ENCODE peak calls at places on chromosomes 4 and X, in seven cellular contexts. W, Y, A, M, U, B and T are unnamed samples.

GRCh38 chr4:39855909-39856512 is 121.7 kb downstream of the PDS5A start:
- DNase-seq in W (no peak), Y (no peak), A (no peak), M (no peak), U (no peak), B (no peak), T (peak; percentile 34)

GRCh38 chr4:18020145-18020670 is 1.3 kb downstream of the LCORL start:
- DNase-seq in W (peak; percentile 32), Y (no peak), A (no peak), M (peak; percentile 21), U (no peak), B (no peak), T (peak; percentile 15)

GRCh38 chrX:140440891-140441290 is 64.0 kb downstream of the SOX3 start:
- DNase-seq in W (no peak), Y (no peak), A (no peak), M (no peak), U (no peak), B (no peak), T (no peak)

GRCh38 chr4:14646831-14647230 is 355.4 kb upstream of the CPEB2 start:
- DNase-seq in W (no peak), Y (no peak), A (no peak), M (no peak), U (no peak), B (no peak), T (peak; percentile 16)

GRCh38 chrX:141278306-141278705 is 36.0 kb upstream of the SPANXC start:
- DNase-seq in W (peak; percentile 22), Y (peak; percentile 1), A (no peak), M (peak; percentile 4), U (no peak), B (no peak), T (peak; percentile 36)

GRCh38 chr4:115537387-115537786 is 424.0 kb upstream of the NDST4 start:
- DNase-seq in W (peak; percentile 1), Y (no peak), A (no peak), M (no peak), U (no peak), B (no peak), T (peak; percentile 41)

GRCh38 chrX:18534949-18535348 is 109.5 kb downstream of the CDKL5 start:
- DNase-seq in W (no peak), Y (no peak), A (no peak), M (no peak), U (no peak), B (no peak), T (no peak)

GRCh38 chr4:173413043-173413442 is 14.1 kb upstream of the SCRG1 start:
- DNase-seq in W (no peak), Y (no peak), A (no peak), M (no peak), U (no peak), B (no peak), T (peak; percentile 94)

GRCh38 chr4:65311120-65311519 is 359.2 kb downstream of the EPHA5 start:
- DNase-seq in W (no peak), Y (no peak), A (no peak), M (no peak), U (no peak), B (no peak), T (no peak)

GRCh38 chr4:82491251-82491960 is 61.0 kb downstream of the ENOPH1 start:
- DNase-seq in W (no peak), Y (no peak), A (peak; percentile 47), M (no peak), U (no peak), B (no peak), T (peak; percentile 9)

GRCh38 chr4:168484626-168485025 is 4.3 kb upstream of the DDX60L start:
- DNase-seq in W (no peak), Y (no peak), A (no peak), M (no peak), U (no peak), B (peak; percentile 88), T (peak; percentile 90)

GRCh38 chr4:184382189-184382846 is 92.0 kb downstream of the IRF2 start:
- DNase-seq in W (peak; percentile 39), Y (no peak), A (no peak), M (no peak), U (no peak), B (no peak), T (no peak)

GRCh38 chr4:5815641-5816040 is 77.2 kb downstream of the CRMP1 start:
- DNase-seq in W (no peak), Y (no peak), A (no peak), M (no peak), U (no peak), B (no peak), T (no peak)

GRCh38 chr4:31241504-31241903 is 521.3 kb downstream of the PCDH7 start:
- DNase-seq in W (no peak), Y (no peak), A (no peak), M (no peak), U (no peak), B (no peak), T (peak; percentile 6)

GRCh38 chr4:139015269-139015947 is at the start of gene NOCT:
- DNase-seq in W (peak; percentile 95), Y (peak; percentile 60), A (peak; percentile 92), M (peak; percentile 93), U (peak; percentile 94), B (peak; percentile 70), T (peak; percentile 97)

GRCh38 chr4:95027906-95028618 is 270.3 kb downstream of the BMPR1B start:
- DNase-seq in W (no peak), Y (no peak), A (no peak), M (no peak), U (no peak), B (no peak), T (no peak)

GRCh38 chrX:24426340-24426913 is 38.7 kb upstream of the PDK3 start:
- DNase-seq in W (peak; percentile 25), Y (no peak), A (no peak), M (peak; percentile 41), U (no peak), B (no peak), T (peak; percentile 36)

GRCh38 chr4:8741513-8742226 is 130.0 kb downstream of the HMX1 start:
- DNase-seq in W (no peak), Y (no peak), A (peak; percentile 18), M (no peak), U (peak; percentile 26), B (no peak), T (no peak)

GRCh38 chrX:51641421-51642021 is 22.8 kb upstream of the CENPVL3 start:
- DNase-seq in W (peak; percentile 47), Y (peak; percentile 47), A (no peak), M (peak; percentile 40), U (no peak), B (peak; percentile 3), T (peak; percentile 76)

GRCh38 chr4:170875868-170876267 is 786.1 kb upstream of the AADAT start:
- DNase-seq in W (no peak), Y (no peak), A (no peak), M (no peak), U (no peak), B (no peak), T (peak; percentile 13)

GRCh38 chr4:87977521-87978278 is 2.2 kb downstream of the SPP1 start:
- DNase-seq in W (no peak), Y (no peak), A (no peak), M (no peak), U (no peak), B (no peak), T (no peak)

GRCh38 chr4:137420901-137421384 is 111.4 kb downstream of the PCDH18 start:
- DNase-seq in W (no peak), Y (no peak), A (no peak), M (no peak), U (no peak), B (no peak), T (no peak)

GRCh38 chrX:136162827-136163427 is 15.6 kb downstream of the FHL1 start:
- DNase-seq in W (peak; percentile 42), Y (no peak), A (peak; percentile 50), M (peak; percentile 45), U (peak; percentile 50), B (no peak), T (peak; percentile 68)

GRCh38 chrX:16212436-16212835 is 45.2 kb downstream of the MAGEB17 start:
- DNase-seq in W (peak; percentile 27), Y (peak; percentile 20), A (no peak), M (peak; percentile 7), U (no peak), B (no peak), T (peak; percentile 40)

GRCh38 chrX:115367455-115367854 is 77.9 kb downstream of the LUZP4 start:
- DNase-seq in W (no peak), Y (no peak), A (no peak), M (no peak), U (no peak), B (peak; percentile 35), T (peak; percentile 53)

GRCh38 chr4:26542996-26543395 is 40.9 kb upstream of the TBC1D19 start:
- DNase-seq in W (no peak), Y (no peak), A (no peak), M (no peak), U (no peak), B (no peak), T (no peak)

GRCh38 chr4:120286813-120287212 is 220.2 kb upstream of the MAD2L1 start:
- DNase-seq in W (no peak), Y (no peak), A (no peak), M (no peak), U (no peak), B (no peak), T (no peak)

GRCh38 chr4:171478181-171478580 is 335.0 kb upstream of the GALNTL6 start:
- DNase-seq in W (no peak), Y (no peak), A (no peak), M (no peak), U (no peak), B (no peak), T (no peak)

GRCh38 chr4:8039290-8039689 is 99.6 kb upstream of the AFAP1 start:
- DNase-seq in W (no peak), Y (no peak), A (no peak), M (no peak), U (no peak), B (no peak), T (peak; percentile 10)

GRCh38 chr4:37684154-37684553 is 2.0 kb downstream of the RELL1 start:
- DNase-seq in W (peak; percentile 76), Y (no peak), A (no peak), M (no peak), U (no peak), B (no peak), T (no peak)
- H3K4me3 ChIP-seq in W (peak overlapping the region; percentile 78), Y (no peak overlapping the region), A (no peak overlapping the region), M (no peak overlapping the region), U (no peak overlapping the region), B (no peak overlapping the region), T (no peak overlapping the region)

GRCh38 chr4:119025440-119025839 is 110.2 kb upstream of the MYOZ2 start:
- DNase-seq in W (no peak), Y (no peak), A (peak; percentile 48), M (no peak), U (peak; percentile 73), B (no peak), T (peak; percentile 84)
- H3K4me3 ChIP-seq in W (no peak overlapping the region), Y (no peak overlapping the region), A (no peak overlapping the region), M (no peak overlapping the region), U (no peak overlapping the region), B (no peak overlapping the region), T (no peak overlapping the region)

DNA sequence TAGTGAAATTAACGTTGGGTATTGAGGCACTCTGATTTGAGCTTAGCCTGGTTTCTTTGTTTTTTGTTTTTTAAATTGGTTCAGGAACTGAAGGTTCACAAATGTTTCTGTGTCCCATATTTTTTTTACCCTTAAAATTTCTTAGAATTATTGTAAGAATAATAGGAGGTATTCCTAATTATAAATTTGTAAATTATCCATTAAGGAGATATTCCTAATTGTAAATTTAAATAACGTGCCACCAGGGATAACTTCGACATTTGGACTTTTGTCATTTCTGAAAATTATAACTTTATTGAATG is 1.2 kb downstream of the WWC2 start:
- DNase-seq in W (no peak), Y (no peak), A (no peak), M (no peak), U (no peak), B (no peak), T (no peak)
- H3K4me3 ChIP-seq in W (no peak overlapping the region), Y (peak overlapping the region; percentile 69), A (peak overlapping the region; percentile 73), M (no peak overlapping the region), U (peak overlapping the region; percentile 87), B (peak overlapping the region; percentile 65), T (peak overlapping the region; percentile 84)

GRCh38 chr4:78721739-78722138 is 54.4 kb upstream of the BMP2K start:
- DNase-seq in W (no peak), Y (peak; percentile 48), A (no peak), M (no peak), U (no peak), B (no peak), T (no peak)
- H3K4me3 ChIP-seq in W (no peak overlapping the region), Y (no peak overlapping the region), A (no peak overlapping the region), M (no peak overlapping the region), U (no peak overlapping the region), B (no peak overlapping the region), T (no peak overlapping the region)